ENCODE peak calls at places on chromosomes 3 and 15, in four cellular contexts. One of them, this sample, is unnamed.

GRCh38 chr3:128369106-128369708 is 97.5 kb downstream of the DNAJB8 start:
- DNase-seq in hypothalamus: no peak
- DNase-seq in H9: no peak
- DNase-seq in nephron progenitor cell: no peak
- DNase-seq in this sample: no peak

GRCh38 chr15:34335176-34335575 is 2.4 kb downstream of the SLC12A6 start:
- DNase-seq in hypothalamus: no peak
- DNase-seq in H9: no peak
- DNase-seq in nephron progenitor cell: no peak
- DNase-seq in this sample: no peak

GRCh38 chr3:52528596-52529375 is 4.9 kb downstream of the NT5DC2 start:
- DNase-seq in hypothalamus: no peak
- DNase-seq in H9: no peak
- DNase-seq in nephron progenitor cell: no peak
- DNase-seq in this sample: peak

GRCh38 chr15:100147828-100148227 is 193.9 kb downstream of the ADAMTS17 start:
- DNase-seq in hypothalamus: no peak
- DNase-seq in H9: no peak
- DNase-seq in nephron progenitor cell: no peak
- DNase-seq in this sample: no peak

GRCh38 chr3:169699070-169699469 is 35.6 kb upstream of the MECOM start:
- DNase-seq in hypothalamus: no peak
- DNase-seq in H9: no peak
- DNase-seq in nephron progenitor cell: no peak
- DNase-seq in this sample: no peak

GRCh38 chr3:191253089-191253799 is 54.2 kb downstream of the OSTN start:
- DNase-seq in hypothalamus: no peak
- DNase-seq in H9: no peak
- DNase-seq in nephron progenitor cell: no peak
- DNase-seq in this sample: no peak

GRCh38 chr3:110199588-110199943 is 862.2 kb upstream of the DPPA4 start:
- DNase-seq in hypothalamus: no peak
- DNase-seq in H9: no peak
- DNase-seq in nephron progenitor cell: no peak
- DNase-seq in this sample: no peak

GRCh38 chr3:148318240-148318639 is 379.5 kb upstream of the AGTR1 start:
- DNase-seq in hypothalamus: no peak
- DNase-seq in H9: no peak
- DNase-seq in nephron progenitor cell: no peak
- DNase-seq in this sample: no peak

GRCh38 chr3:101133638-101134037 is 140.4 kb upstream of the ABI3BP start:
- DNase-seq in hypothalamus: no peak
- DNase-seq in H9: no peak
- DNase-seq in nephron progenitor cell: no peak
- DNase-seq in this sample: no peak

GRCh38 chr3:123843668-123844067 is 40.5 kb downstream of the MYLK start:
- DNase-seq in hypothalamus: no peak
- DNase-seq in H9: no peak
- DNase-seq in nephron progenitor cell: no peak
- DNase-seq in this sample: no peak

GRCh38 chr3:32844914-32845313 is 27.1 kb downstream of the TRIM71 start:
- DNase-seq in hypothalamus: no peak
- DNase-seq in H9: no peak
- DNase-seq in nephron progenitor cell: no peak
- DNase-seq in this sample: no peak

GRCh38 chr15:69478259-69478687 is 25.7 kb downstream of the RPLP1 start:
- DNase-seq in hypothalamus: peak
- DNase-seq in H9: peak
- DNase-seq in nephron progenitor cell: peak
- DNase-seq in this sample: peak

GRCh38 chr3:127206611-127207516 is 13.9 kb downstream of the PRR23E start:
- DNase-seq in hypothalamus: no peak
- DNase-seq in H9: no peak
- DNase-seq in nephron progenitor cell: no peak
- DNase-seq in this sample: no peak

GRCh38 chr15:43095243-43095642 is 10.6 kb downstream of the UBR1 start:
- DNase-seq in hypothalamus: no peak
- DNase-seq in H9: no peak
- DNase-seq in nephron progenitor cell: no peak
- DNase-seq in this sample: no peak

GRCh38 chr15:59326856-59327255 is 45.8 kb downstream of the MYO1E start:
- DNase-seq in hypothalamus: no peak
- DNase-seq in H9: no peak
- DNase-seq in nephron progenitor cell: no peak
- DNase-seq in this sample: no peak

GRCh38 chr15:76150508-76150907 is 90.7 kb downstream of the TMEM266 start:
- DNase-seq in hypothalamus: no peak
- DNase-seq in H9: no peak
- DNase-seq in nephron progenitor cell: no peak
- DNase-seq in this sample: no peak

GRCh38 chr15:36527512-36528162 is 51.8 kb upstream of the CDIN1 start:
- DNase-seq in hypothalamus: no peak
- DNase-seq in H9: no peak
- DNase-seq in nephron progenitor cell: peak
- DNase-seq in this sample: no peak

GRCh38 chr3:87167634-87168456 is 59.3 kb upstream of the CHMP2B start:
- DNase-seq in hypothalamus: no peak
- DNase-seq in H9: no peak
- DNase-seq in nephron progenitor cell: peak
- DNase-seq in this sample: no peak

GRCh38 chr3:58013099-58013498 is 4.9 kb downstream of the FLNB start:
- DNase-seq in hypothalamus: no peak
- DNase-seq in H9: no peak
- DNase-seq in nephron progenitor cell: no peak
- DNase-seq in this sample: no peak

GRCh38 chr3:67901681-67902080 is 247.3 kb upstream of the SUCLG2 start:
- DNase-seq in hypothalamus: no peak
- DNase-seq in H9: no peak
- DNase-seq in nephron progenitor cell: no peak
- DNase-seq in this sample: no peak

GRCh38 chr3:152197451-152197850 is 71.3 kb upstream of the MBNL1 start:
- DNase-seq in hypothalamus: no peak
- DNase-seq in H9: no peak
- DNase-seq in nephron progenitor cell: no peak
- DNase-seq in this sample: no peak